ENCODE peak calls at places on chromosomes 5 and 9, in seven cellular contexts. L is pancreas; P is kidney; S is ovary; Z is CD8-positive, alpha-beta memory T cell; H is transverse colon; W is SJSA1. F is an unnamed sample. For H3K36me3 and H3K4me1, the result is how much of the 10 kb centered on the place peaks cover.

GRCh38 chr9:131116281-131117101 is 8.9 kb upstream of the NUP214 start:
- DNase-seq in L (no peak), P (peak), S (peak), Z (no peak), H (no peak), W (no peak), F (no peak)

GRCh38 chr5:134131578-134132350 is 17.3 kb downstream of the TCF7 start:
- DNase-seq in L (peak), P (peak), S (peak), Z (peak), H (no peak), W (no peak), F (peak)

GRCh38 chr5:32942225-32942989 is 231.3 kb downstream of the NPR3 start:
- DNase-seq in L (no peak), P (no peak), S (no peak), Z (no peak), H (peak), W (no peak), F (no peak)

GRCh38 chr9:115254781-115255180 is 136.8 kb upstream of the TNC start:
- DNase-seq in L (no peak), P (no peak), S (no peak), Z (no peak), H (no peak), W (no peak), F (no peak)

GRCh38 chr9:124218438-124219289 is 39.1 kb upstream of the NEK6 start:
- DNase-seq in L (peak), P (no peak), S (no peak), Z (no peak), H (peak), W (peak), F (peak)

GRCh38 chr5:39668980-39669379 is 244.2 kb upstream of the DAB2 start:
- DNase-seq in L (no peak), P (no peak), S (no peak), Z (no peak), H (no peak), W (no peak), F (no peak)

GRCh38 chr9:131593936-131594665 is 48.8 kb downstream of the PRRT1B start:
- DNase-seq in L (no peak), P (no peak), S (no peak), Z (no peak), H (no peak), W (no peak), F (no peak)

GRCh38 chr5:137753227-137753985 is 757 bp downstream of the HNRNPA0 start:
- DNase-seq in L (peak), P (peak), S (peak), Z (peak), H (peak), W (peak), F (peak)

GRCh38 chr5:24788829-24789509 is 144.2 kb upstream of the CDH10 start:
- DNase-seq in L (no peak), P (no peak), S (no peak), Z (no peak), H (no peak), W (no peak), F (no peak)

GRCh38 chr5:72767289-72768010 is 49.0 kb upstream of the TNPO1 start:
- DNase-seq in L (no peak), P (peak), S (no peak), Z (no peak), H (no peak), W (no peak), F (no peak)

GRCh38 chr5:135053989-135054388 is 20.0 kb upstream of the PITX1 start:
- DNase-seq in L (no peak), P (no peak), S (no peak), Z (no peak), H (no peak), W (no peak), F (no peak)

GRCh38 chr9:117957267-117957666 is 253.1 kb downstream of the TLR4 start:
- DNase-seq in L (no peak), P (no peak), S (no peak), Z (no peak), H (no peak), W (no peak), F (peak)

GRCh38 chr5:39158127-39158593 is 61.2 kb downstream of the FYB1 start:
- DNase-seq in L (no peak), P (peak), S (no peak), Z (no peak), H (no peak), W (no peak), F (peak)

GRCh38 chr5:112492291-112492690 is 73.2 kb upstream of the EPB41L4A start:
- DNase-seq in L (peak), P (peak), S (no peak), Z (no peak), H (peak), W (peak), F (peak)

GRCh38 chr5:134252671-134253070 is 26.8 kb upstream of the PPP2CA start:
- DNase-seq in L (no peak), P (no peak), S (no peak), Z (no peak), H (no peak), W (peak), F (no peak)

GRCh38 chr5:142253938-142254895 is 70.6 kb downstream of the SPRY4 start:
- DNase-seq in L (no peak), P (no peak), S (no peak), Z (no peak), H (no peak), W (no peak), F (no peak)

GRCh38 chr9:86891886-86892437 is 55.3 kb downstream of the GAS1 start:
- DNase-seq in L (no peak), P (no peak), S (no peak), Z (no peak), H (no peak), W (no peak), F (no peak)

GRCh38 chr9:27861887-27862286 is 288.6 kb upstream of the C9orf72 start:
- DNase-seq in L (no peak), P (no peak), S (no peak), Z (no peak), H (no peak), W (no peak), F (no peak)

GRCh38 chr5:138696501-138696900 is 56.7 kb upstream of the CTNNA1 start:
- DNase-seq in L (no peak), P (no peak), S (no peak), Z (no peak), H (no peak), W (peak), F (no peak)

GRCh38 chr5:138274189-138274853 is at the start of gene GFRA3:
- DNase-seq in L (peak), P (no peak), S (peak), Z (no peak), H (no peak), W (no peak), F (no peak)

GRCh38 chr5:8839361-8840055 is 706.4 kb downstream of the SEMA5A start:
- DNase-seq in L (no peak), P (no peak), S (no peak), Z (no peak), H (no peak), W (no peak), F (no peak)

GRCh38 chr5:144104086-144104485 is 66.4 kb downstream of the YIPF5 start:
- DNase-seq in L (no peak), P (no peak), S (no peak), Z (no peak), H (no peak), W (no peak), F (no peak)

GRCh38 chr9:88006511-88007290 is 32.4 kb upstream of the CDK20 start:
- DNase-seq in L (no peak), P (peak), S (no peak), Z (no peak), H (no peak), W (no peak), F (no peak)

GRCh38 chr9:37464426-37465248 is 613 bp downstream of the ZBTB5 start:
- DNase-seq in L (peak), P (no peak), S (no peak), Z (peak), H (peak), W (peak), F (peak)

GRCh38 chr9:73054091-73054490 is 97.6 kb upstream of the ANXA1 start:
- DNase-seq in L (no peak), P (no peak), S (no peak), Z (no peak), H (no peak), W (no peak), F (no peak)

GRCh38 chr9:137807721-137808703 is 69.6 kb upstream of the CACNA1B start:
- DNase-seq in L (no peak), P (peak), S (no peak), Z (no peak), H (no peak), W (no peak), F (no peak)

GRCh38 chr5:7676455-7676854 is 174.5 kb downstream of the CFAP90 start:
- DNase-seq in L (no peak), P (no peak), S (no peak), Z (no peak), H (no peak), W (no peak), F (no peak)

GRCh38 chr9:98806394-98807069 is 938 bp upstream of the GALNT12 start:
- DNase-seq in L (no peak), P (no peak), S (no peak), Z (no peak), H (no peak), W (no peak), F (no peak)

DNA sequence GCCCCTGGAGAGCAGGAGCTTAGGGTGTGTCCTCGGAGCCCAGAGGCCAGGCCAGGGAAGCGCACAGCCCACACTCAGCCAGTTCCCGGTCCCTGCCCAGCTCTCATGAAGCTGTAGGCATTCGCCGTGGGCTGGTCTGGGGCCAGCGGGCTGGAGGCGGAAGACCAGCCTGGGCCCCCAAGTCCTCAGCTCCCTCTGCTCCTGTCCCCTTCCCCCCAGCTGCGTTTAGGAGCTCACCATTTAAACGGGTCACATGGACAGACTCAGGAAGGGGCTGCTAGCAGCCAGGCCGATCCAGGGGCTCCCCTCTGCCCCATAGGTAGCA is 17.4 kb downstream of the DNLZ start:
- DNase-seq in L (no peak), P (no peak), S (no peak), Z (no peak), H (no peak), W (no peak), F (no peak)
- H3K27ac ChIP-seq in L (no peak), P (no peak), S (no peak), Z (no peak), H (no peak), W (no peak), F (peak)

GRCh38 chr5:53029608-53030007 is 40.5 kb downstream of the ITGA2 start:
- DNase-seq in L (no peak), P (no peak), S (no peak), Z (no peak), H (no peak), W (no peak), F (no peak)
- H3K36me3 ChIP-seq in L (under half), P (under half), S (under half), Z (under half), H (under half), W (under half), F (under half)

GRCh38 chr9:136110082-136111061 is 8.3 kb downstream of the TMEM250 start:
- DNase-seq in L (no peak), P (no peak), S (peak), Z (peak), H (no peak), W (no peak), F (no peak)

GRCh38 chr9:136108648-136109266 is 9.9 kb downstream of the TMEM250 start:
- DNase-seq in L (no peak), P (no peak), S (no peak), Z (no peak), H (no peak), W (no peak), F (no peak)

GRCh38 chr9:136111190-136111589 is 7.5 kb downstream of the TMEM250 start:
- DNase-seq in L (no peak), P (no peak), S (no peak), Z (no peak), H (no peak), W (no peak), F (no peak)

GRCh38 chr9:136107953-136108647 is 10.6 kb downstream of the TMEM250 start:
- DNase-seq in L (no peak), P (no peak), S (no peak), Z (no peak), H (peak), W (no peak), F (no peak)

DNA sequence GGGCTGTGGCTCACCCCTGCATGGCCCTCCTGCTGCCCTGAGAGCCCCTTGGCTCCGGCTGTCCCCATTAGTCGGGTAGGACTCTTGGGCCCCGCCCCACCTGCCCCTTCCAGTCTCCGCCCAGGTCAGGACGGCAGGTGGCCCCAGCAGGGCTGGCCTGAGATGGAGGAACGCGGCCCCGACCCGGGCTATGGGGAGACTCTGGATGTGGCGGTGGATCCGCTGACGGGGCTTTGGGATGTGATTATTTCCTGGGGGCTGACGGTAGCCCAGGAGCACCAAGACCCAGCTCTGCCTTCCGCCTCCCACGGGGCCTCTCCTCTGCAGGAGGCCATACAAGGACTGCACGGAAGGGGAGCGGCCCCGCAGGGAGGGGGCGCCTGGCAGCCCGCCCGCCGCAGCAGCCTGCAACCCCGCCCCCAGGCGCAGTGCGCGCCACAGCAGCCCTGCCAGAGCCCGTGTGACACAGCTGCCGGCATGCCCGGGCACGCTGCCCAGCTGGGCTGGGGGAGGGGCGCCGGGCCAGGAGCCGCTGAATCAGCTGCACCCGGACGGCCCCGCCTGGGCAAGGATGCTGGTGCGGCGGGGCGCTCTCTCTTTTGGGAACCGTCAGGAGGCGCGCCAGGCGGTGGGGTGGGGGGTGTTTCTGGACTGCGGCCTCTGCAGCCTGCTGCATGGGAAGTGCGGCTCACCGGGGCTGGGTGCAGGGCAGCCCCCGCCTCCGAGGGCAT is 9.2 kb downstream of the TMEM250 start:
- DNase-seq in L (peak), P (peak), S (peak), Z (peak), H (peak), W (peak), F (peak)
- H3K4me1 ChIP-seq in L (under half), P (under half), S (under half), Z (half or more), H (half or more), W (under half), F (half or more)

GRCh38 chr5:36407396-36407795 is 105.7 kb upstream of the RANBP3L start:
- DNase-seq in L (no peak), P (no peak), S (no peak), Z (no peak), H (no peak), W (no peak), F (no peak)

GRCh38 chr5:36406023-36406422 is 104.3 kb upstream of the RANBP3L start:
- DNase-seq in L (no peak), P (no peak), S (no peak), Z (no peak), H (no peak), W (no peak), F (no peak)

GRCh38 chr5:36398137-36398536 is 96.4 kb upstream of the RANBP3L start:
- DNase-seq in L (no peak), P (no peak), S (no peak), Z (no peak), H (no peak), W (no peak), F (no peak)

GRCh38 chr5:36402512-36402906 is 100.8 kb upstream of the RANBP3L start:
- DNase-seq in L (no peak), P (no peak), S (no peak), Z (no peak), H (no peak), W (no peak), F (no peak)

DNA sequence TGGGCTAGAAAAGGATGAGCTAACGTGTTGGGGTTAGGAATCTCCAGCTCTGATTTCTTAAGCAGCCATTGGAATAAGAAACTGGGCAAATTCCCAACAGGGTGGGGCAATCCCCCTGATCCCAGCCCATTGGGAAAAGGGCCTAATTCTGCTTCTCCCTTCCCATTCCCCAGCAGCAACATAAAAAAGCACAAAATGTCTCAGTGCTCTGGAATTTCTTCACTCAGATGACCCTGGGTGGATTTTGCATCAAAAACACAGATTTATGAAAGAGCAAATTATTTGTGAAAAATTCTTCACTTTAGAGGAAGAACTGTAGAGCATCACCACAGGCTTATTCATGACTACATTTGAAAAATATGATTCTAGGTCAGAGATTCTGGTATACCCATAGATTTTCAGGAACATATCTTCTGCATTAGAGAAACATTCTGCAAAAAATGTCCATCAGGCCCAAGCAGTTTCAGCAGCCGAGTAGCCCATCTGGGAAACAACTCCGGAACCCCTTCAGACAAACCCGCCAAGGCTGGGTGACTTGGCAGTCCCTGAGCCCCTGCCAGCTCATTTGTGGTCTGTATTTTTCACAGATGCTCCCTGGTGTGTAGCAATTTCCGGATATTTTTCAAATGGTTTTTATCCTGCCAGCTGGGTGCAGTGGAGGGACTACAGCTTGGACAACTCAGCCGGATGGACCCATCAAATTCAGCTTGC is 102.1 kb upstream of the RANBP3L start:
- DNase-seq in L (no peak), P (peak), S (peak), Z (no peak), H (no peak), W (no peak), F (no peak)
- H3K27ac ChIP-seq in L (no peak), P (no peak), S (peak), Z (no peak), H (no peak), W (no peak), F (peak)

F was measured in lower lobe of right lung.